ENCODE peak calls at places on chromosomes 12 and 14, in five cellular contexts. R is mammary epithelial cell; S is fibroblast of the conjunctiva; L is activated naive CD4-positive, alpha-beta T cell treated with Interleukin-2 at 50 U/mL for 16 hours; H is endothelial cell. P is an unnamed sample.

GRCh38 chr12:40473979-40474378 is 218.3 kb upstream of the CNTN1 start:
- DNase-seq in R (no peak), S (no peak), L (no peak), H (no peak), P (no peak)

GRCh38 chr14:104290756-104291122 is 152.4 kb downstream of the KIF26A start:
- DNase-seq in R (no peak), S (no peak), L (no peak), H (no peak), P (no peak)

GRCh38 chr12:80400591-80400991 is 43.4 kb upstream of the PTPRQ start:
- DNase-seq in R (no peak), S (no peak), L (no peak), H (no peak), P (no peak)

GRCh38 chr12:54141534-54142475 is 47.0 kb downstream of the SMUG1 start:
- DNase-seq in R (no peak), S (no peak), L (no peak), H (no peak), P (peak)

GRCh38 chr12:124125472-124125871 is 152.5 kb downstream of the ZNF664 start:
- DNase-seq in R (peak), S (no peak), L (no peak), H (no peak), P (no peak)

GRCh38 chr12:12560587-12561304 is 1.9 kb downstream of the DUSP16 start:
- DNase-seq in R (peak), S (no peak), L (peak), H (no peak), P (peak)

GRCh38 chr12:120235369-120236123 is 30.0 kb downstream of the PXN start:
- DNase-seq in R (no peak), S (no peak), L (no peak), H (no peak), P (no peak)

GRCh38 chr14:93970967-93971634 is 5.3 kb downstream of the ASB2 start:
- DNase-seq in R (no peak), S (no peak), L (peak), H (no peak), P (no peak)

GRCh38 chr12:98371419-98371818 is 144.0 kb upstream of the TMPO start:
- DNase-seq in R (no peak), S (no peak), L (no peak), H (no peak), P (no peak)